ENCODE peak calls at places on chromosomes 13 and 19, in four cellular contexts. K, J, B and U are unnamed samples.

GRCh38 chr19:48029431-48029830 is 14.4 kb downstream of the CABP5 start:
- DNase-seq in B (no peak), K (no peak), J (no peak), U (no peak)

GRCh38 chr19:41688687-41689086 is 617 bp upstream of the CEACAM7 start:
- DNase-seq in B (no peak), K (no peak), J (no peak), U (no peak)

GRCh38 chr19:49422407-49423277 is 599 bp downstream of the PTH2 start:
- DNase-seq in B (no peak), J (no peak), K (no peak), U (peak)

GRCh38 chr13:110915874-110916670 is 1.2 kb upstream of the ANKRD10 start:
- DNase-seq in K (no peak), B (no peak), J (no peak), U (no peak)

GRCh38 chr13:34161829-34162544 is 344.0 kb downstream of the RFC3 start:
- DNase-seq in B (no peak), K (no peak), J (no peak), U (no peak)

GRCh38 chr13:111422352-111422751 is 101.9 kb downstream of the TEX29 start:
- DNase-seq in K (no peak), J (no peak), B (no peak), U (no peak)

GRCh38 chr13:96540656-96541055 is 450.7 kb downstream of the HS6ST3 start:
- DNase-seq in B (no peak), K (no peak), J (no peak), U (no peak)

GRCh38 chr13:72514141-72514540 is 213.3 kb downstream of the MZT1 start:
- DNase-seq in K (no peak), J (no peak), B (no peak), U (no peak)

GRCh38 chr19:601310-601709 is 11.6 kb downstream of the HCN2 start:
- DNase-seq in B (no peak), K (no peak), J (no peak), U (no peak)

GRCh38 chr19:4455742-4456565 is 1.6 kb downstream of the UBXN6 start:
- DNase-seq in K (peak), B (peak), J (peak), U (peak)

GRCh38 chr19:34712606-34713261 is 21.3 kb upstream of the ZNF181 start:
- DNase-seq in K (no peak), B (peak), J (peak), U (peak)

GRCh38 chr19:38805180-38805579 is 7.6 kb downstream of the LGALS4 start:
- DNase-seq in K (no peak), B (no peak), J (no peak), U (no peak)

GRCh38 chr13:74751739-74752138 is 617.5 kb upstream of the KLF12 start:
- DNase-seq in B (no peak), J (no peak), K (no peak), U (no peak)

GRCh38 chr19:16527971-16528521 is 14.2 kb downstream of the CHERP start:
- DNase-seq in B (no peak), J (no peak), K (no peak), U (peak)

GRCh38 chr19:45161715-45162463 is 1.1 kb upstream of the NKPD1 start:
- DNase-seq in K (peak), J (no peak), B (no peak), U (peak)

GRCh38 chr19:35902870-35903475 is 644 bp downstream of the HCST start:
- DNase-seq in K (no peak), B (no peak), J (no peak), U (no peak)

GRCh38 chr13:32430018-32430747 is 2.3 kb upstream of the N4BP2L1 start:
- DNase-seq in B (no peak), K (no peak), J (no peak), U (no peak)

GRCh38 chr13:71590654-71591148 is 276.3 kb downstream of the DACH1 start:
- DNase-seq in B (no peak), J (no peak), K (no peak), U (no peak)

GRCh38 chr13:71274923-71275593 is 591.9 kb downstream of the DACH1 start:
- DNase-seq in B (no peak), K (no peak), J (no peak), U (no peak)

GRCh38 chr13:80341771-80342271 is 895 bp upstream of the SPRY2 start:
- DNase-seq in B (peak), K (peak), J (peak), U (peak)

GRCh38 chr13:59914556-59914955 is 249.2 kb downstream of the DIAPH3 start:
- DNase-seq in B (no peak), J (no peak), K (no peak), U (no peak)

GRCh38 chr13:48950507-48950886 is 25.2 kb upstream of the FNDC3A start:
- DNase-seq in J (no peak), B (no peak), K (no peak), U (no peak)

GRCh38 chr13:76890036-76890435 is 3.8 kb upstream of the KCTD12 start:
- DNase-seq in K (no peak), J (no peak), B (no peak), U (no peak)

GRCh38 chr13:70784590-70784989 is 676.3 kb upstream of the KLHL1 start:
- DNase-seq in K (no peak), B (no peak), J (no peak), U (no peak)

GRCh38 chr13:73809561-73809960 is 324.6 kb downstream of the KLF12 start:
- DNase-seq in K (no peak), J (no peak), B (no peak), U (no peak)

GRCh38 chr13:113766035-113766800 is 7.2 kb downstream of the TMEM255B start:
- DNase-seq in B (peak), J (no peak), K (no peak), U (no peak)

GRCh38 chr13:57633141-57633949 is 1.8 kb downstream of the PCDH17 start:
- DNase-seq in B (peak), J (peak), K (no peak), U (peak)

GRCh38 chr19:33248954-33249613 is 23.4 kb upstream of the SLC7A10 start:
- DNase-seq in J (no peak), B (no peak), K (no peak), U (peak)

GRCh38 chr19:17255150-17255621 is 9.4 kb downstream of the USHBP1 start:
- DNase-seq in K (no peak), B (no peak), J (no peak), U (peak)

GRCh38 chr13:41579168-41579567 is 121.8 kb downstream of the RGCC start:
- DNase-seq in J (no peak), B (no peak), K (no peak), U (no peak)

GRCh38 chr13:53343345-53343744 is 314.7 kb downstream of the OLFM4 start:
- DNase-seq in J (no peak), B (no peak), K (no peak), U (no peak)

GRCh38 chr13:76795701-76796695 is 90.2 kb downstream of the KCTD12 start:
- DNase-seq in J (no peak), K (no peak), B (no peak), U (no peak)

GRCh38 chr13:106473174-106473573 is 62.3 kb downstream of the EFNB2 start:
- DNase-seq in B (peak), J (no peak), K (no peak), U (no peak)

GRCh38 chr19:33686687-33687541 is 65.2 kb downstream of the CHST8 start:
- DNase-seq in J (no peak), B (no peak), K (no peak), U (no peak)

GRCh38 chr13:27666951-27667350 is 45.3 kb downstream of the POLR1D start:
- DNase-seq in K (no peak), J (no peak), B (no peak), U (no peak)

GRCh38 chr13:63636231-63636993 is 2220.8 kb upstream of the PCDH20 start:
- DNase-seq in K (no peak), B (no peak), J (no peak), U (peak)

GRCh38 chr13:73731564-73731963 is 402.6 kb downstream of the KLF12 start:
- DNase-seq in K (no peak), B (no peak), J (no peak), U (no peak)

GRCh38 chr19:23909222-23909621 is 5.5 kb upstream of the ZNF726 start:
- DNase-seq in K (no peak), J (no peak), B (no peak), U (no peak)

GRCh38 chr19:23913931-23914330 is 755 bp upstream of the ZNF726 start:
- DNase-seq in B (no peak), K (no peak), J (no peak), U (no peak)

GRCh38 chr19:23916991-23917390 is 2.3 kb downstream of the ZNF726 start:
- DNase-seq in K (no peak), J (no peak), B (no peak), U (no peak)

GRCh38 chr19:23917856-23918255 is 3.2 kb downstream of the ZNF726 start:
- DNase-seq in K (no peak), J (no peak), B (no peak), U (peak)

DNA sequence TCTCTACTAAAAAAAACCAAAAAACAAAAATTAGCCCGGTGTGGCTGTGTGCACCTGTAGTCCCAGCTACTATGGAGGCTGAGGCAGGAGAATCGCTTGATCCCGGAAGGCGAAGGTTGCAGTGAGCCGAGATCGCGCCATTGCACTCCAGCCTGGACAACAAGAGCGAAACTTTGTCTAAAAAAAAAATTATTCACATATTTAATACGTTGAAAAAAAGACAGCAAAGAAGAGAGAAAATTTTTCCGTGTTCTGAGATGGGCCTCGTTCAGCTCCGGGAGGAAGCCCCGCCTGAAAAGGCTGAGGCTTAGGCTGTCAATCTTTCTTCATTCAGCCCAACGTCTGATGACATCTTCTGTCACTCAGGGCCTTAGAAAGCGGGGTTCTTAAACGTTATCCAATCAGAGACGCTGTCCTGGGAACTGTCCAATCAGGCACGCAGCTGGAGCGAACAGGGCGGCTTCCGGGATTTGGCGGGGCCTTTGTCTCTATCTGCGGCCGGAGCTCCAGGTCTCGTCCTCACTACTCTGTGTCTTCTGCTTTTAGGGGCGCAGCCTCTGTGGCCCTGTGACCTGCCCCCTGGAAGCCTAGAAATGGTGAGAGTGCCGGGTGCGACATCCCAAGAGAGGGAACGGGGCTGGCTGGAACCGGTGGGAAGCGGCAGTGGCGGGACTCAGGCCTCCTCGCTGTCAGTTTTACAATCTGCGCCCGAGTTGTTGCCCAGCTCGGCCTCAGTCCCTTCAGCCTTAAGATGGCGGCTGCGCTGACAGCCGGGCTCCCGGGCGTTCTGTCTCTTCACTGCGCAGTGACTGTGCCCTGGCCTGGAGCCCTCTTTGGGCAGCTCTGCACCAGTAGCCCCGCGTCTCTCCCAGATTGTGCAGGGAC is at the start of gene ZNF726:
- DNase-seq in B (peak), K (peak), J (peak), U (peak)
- TF ChIP-seq POLR2A in B (no peak), K (no peak), J (no peak), U (no peak)

GRCh38 chr19:50518091-50519005 is 4.6 kb upstream of the ASPDH start:
- DNase-seq in J (no peak), B (no peak), K (no peak), U (no peak)
- TF ChIP-seq CTCF in J (no peak), B (no peak), K (no peak), U (no peak)

GRCh38 chr13:101452519-101453485 is at the start of gene ITGBL1:
- DNase-seq in B (no peak), J (no peak), K (no peak), U (no peak)

GRCh38 chr13:101457176-101457575 is 4.7 kb downstream of the ITGBL1 start:
- DNase-seq in B (no peak), K (no peak), J (no peak), U (no peak)

GRCh38 chr13:101454767-101455166 is 2.3 kb downstream of the ITGBL1 start:
- DNase-seq in J (no peak), B (no peak), K (no peak), U (no peak)

GRCh38 chr13:101453784-101454201 is 1.3 kb downstream of the ITGBL1 start:
- DNase-seq in K (no peak), B (no peak), J (peak), U (peak)

DNA sequence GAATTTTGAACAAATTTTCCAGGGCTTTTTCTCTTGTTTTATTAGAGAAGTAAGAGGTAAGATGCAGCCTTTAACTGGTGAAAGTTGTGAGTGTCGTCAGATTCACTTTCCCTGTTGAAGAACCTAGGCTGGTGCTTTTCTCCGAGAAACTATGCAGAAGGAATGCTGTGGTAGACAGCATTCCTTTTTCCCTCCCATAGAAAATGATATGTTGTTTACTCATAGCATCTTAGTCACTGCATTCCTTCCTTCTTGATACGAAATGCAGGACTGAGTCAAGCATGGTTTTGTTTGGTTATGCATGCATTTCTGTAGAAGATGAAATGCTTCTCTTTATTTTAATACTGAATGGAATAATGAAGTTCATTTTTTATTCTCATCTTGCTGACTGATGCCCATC is 3.4 kb downstream of the ITGBL1 start:
- DNase-seq in K (no peak), J (no peak), B (no peak), U (no peak)
- H3K27ac ChIP-seq in K (no peak), J (no peak), B (no peak), U (no peak)

DNA sequence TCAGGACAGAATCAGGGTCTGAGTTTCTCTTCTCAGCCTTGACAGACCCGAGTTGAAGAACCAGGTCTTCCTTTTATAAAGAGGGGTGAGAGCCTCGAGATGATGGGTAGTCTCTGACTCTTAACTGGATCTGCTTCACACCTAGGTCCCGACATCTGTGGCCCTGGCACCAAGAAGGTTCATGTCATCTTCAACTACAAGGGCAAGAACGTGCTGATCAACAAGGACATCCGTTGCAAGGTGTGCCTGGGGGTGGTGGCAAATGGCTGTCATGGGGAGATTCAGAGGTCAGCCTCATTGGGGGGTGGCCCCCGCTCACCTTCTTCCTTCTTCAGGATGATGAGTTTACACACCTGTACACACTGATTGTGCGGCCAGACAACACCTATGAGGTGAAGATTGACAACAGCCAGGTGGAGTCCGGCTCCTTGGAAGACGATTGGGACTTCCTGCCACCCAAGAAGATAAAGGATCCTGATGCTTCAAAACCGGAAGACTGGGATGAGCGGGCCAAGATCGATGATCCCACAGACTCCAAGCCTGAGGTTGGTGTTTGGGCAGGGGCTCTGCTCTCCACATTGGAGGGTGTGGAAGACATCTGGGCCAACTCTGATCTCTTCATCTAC is 1.6 kb downstream of the CALR start:
- DNase-seq in K (no peak), B (no peak), J (no peak), U (no peak)
- TF ChIP-seq POLR2A in K (no peak), B (no peak), J (no peak), U (no peak)

GRCh38 chr13:65656740-65657329 is 1573.3 kb downstream of the PCDH9 start:
- DNase-seq in B (no peak), K (no peak), J (no peak), U (no peak)
- TF ChIP-seq CTCF in B (peak), K (no peak), J (no peak), U (peak)

DNA sequence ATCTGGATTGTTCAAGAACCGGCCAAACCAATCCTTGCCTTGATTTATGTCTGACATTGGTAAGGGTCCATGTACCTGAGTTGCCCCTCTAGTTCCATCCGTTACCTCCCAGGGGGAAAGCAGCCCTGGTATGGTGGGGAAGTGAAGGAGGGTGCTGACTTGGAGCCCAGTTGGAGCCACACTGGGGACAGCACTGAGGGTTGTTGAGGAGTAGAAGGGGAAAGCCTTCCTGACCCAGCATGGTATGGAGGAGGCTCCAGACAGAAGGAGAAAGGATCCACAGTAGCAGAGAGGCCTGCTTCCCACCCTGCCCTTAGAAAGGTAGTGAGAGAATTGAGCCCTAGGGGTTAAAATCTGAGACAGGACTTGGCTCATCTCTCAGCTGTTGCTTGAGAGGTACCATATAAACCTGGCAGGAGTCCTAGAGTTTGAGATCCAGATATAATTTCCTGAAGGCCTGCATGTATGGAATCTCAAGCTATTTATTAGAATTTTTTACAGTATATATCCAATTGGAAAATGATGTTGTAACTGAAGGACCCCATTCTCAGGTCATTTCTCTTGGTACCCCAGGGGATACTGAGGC is 16.7 kb upstream of the FCGBP start:
- DNase-seq in J (no peak), K (no peak), B (no peak), U (no peak)
- H3K27ac ChIP-seq in J (peak), K (no peak), B (no peak), U (no peak)

GRCh38 chr19:3404324-3405260 is 38.2 kb downstream of the NFIC start:
- DNase-seq in K (peak), J (peak), B (peak), U (peak)
- TF ChIP-seq POLR2A in K (peak), J (peak), B (no peak), U (peak)